ENCODE peak calls at places on chromosomes 11 and 22, in five cellular contexts. I is brain microvascular endothelial cell; S is stimulated activated CD4-positive, alpha-beta T cell treated with anti-CD3 and anti-CD28 coated beads, TNF-alpha, amount 100 ng/mL, for 1 hour; K is activated CD8-positive, alpha-beta memory T cell treated with anti-CD3 and anti-CD28 coated beads, Interleukin-2, amount 50 U/mL, for 48 hours; L is endothelial cell of umbilical vein. C is an unnamed sample.

GRCh38 chr22:30262917-30263741 is 3.5 kb downstream of the OSM start:
- DNase-seq in S (peak), L (peak), I (no peak), K (peak), C (peak)

GRCh38 chr22:44975444-44976262 is 34.2 kb downstream of the PHF21B start:
- DNase-seq in I (peak), K (peak), L (peak), S (no peak), C (peak)

GRCh38 chr11:103803062-103803461 is 233.4 kb upstream of the DDI1 start:
- DNase-seq in I (peak), K (no peak), S (no peak), L (peak), C (no peak)

GRCh38 chr11:69013009-69013951 is at the start of gene MRGPRF:
- DNase-seq in S (no peak), L (no peak), K (no peak), I (peak), C (no peak)

GRCh38 chr11:119727523-119728081 is 1.4 kb downstream of the NECTIN1 start:
- DNase-seq in L (no peak), I (no peak), K (no peak), S (no peak), C (no peak)

GRCh38 chr11:58494096-58494495 is 13.8 kb downstream of the OR5B21 start:
- DNase-seq in I (no peak), S (no peak), K (no peak), L (no peak), C (no peak)

GRCh38 chr11:10288316-10288715 is 5.7 kb downstream of the SBF2 start:
- DNase-seq in L (no peak), K (no peak), S (no peak), I (no peak), C (no peak)

GRCh38 chr22:47175761-47176359 is 413.4 kb downstream of the TBC1D22A start:
- DNase-seq in I (no peak), S (no peak), K (no peak), L (no peak), C (no peak)

GRCh38 chr11:96178014-96178745 is 164.8 kb downstream of the MAML2 start:
- DNase-seq in I (no peak), S (no peak), K (no peak), L (peak), C (no peak)

GRCh38 chr11:119320593-119321524 is 3.9 kb upstream of the MCAM start:
- DNase-seq in I (peak), L (peak), K (peak), S (no peak), C (no peak)

GRCh38 chr11:123438191-123438627 is 8.1 kb downstream of the GRAMD1B start:
- DNase-seq in S (no peak), L (no peak), I (no peak), K (peak), C (no peak)

GRCh38 chr22:50621491-50621880 is 6.5 kb downstream of the ARSA start:
- DNase-seq in L (no peak), I (no peak), K (peak), S (no peak), C (no peak)

GRCh38 chr11:72751293-72752087 is 718 bp downstream of the ARAP1 start:
- DNase-seq in S (no peak), K (no peak), L (no peak), I (no peak), C (no peak)